ENCODE peak calls at places on chromosomes 1 and 21, in six cellular contexts. E is NCI-H510A treated with DMSO at 0.1 percent for 48 hours, B is transverse colon, A is Peyer's patch, F is lower lobe of right lung, P is AG20443. T is an unnamed sample.

GRCh38 chr1:221487781-221488520 is 253.9 kb downstream of the DUSP10 start:
- DNase-seq in E (peak; percentile 23), B (no peak), A (no peak), F (no peak), P (peak; percentile 17), T (no peak)

GRCh38 chr1:112262301-112262700 is 133.7 kb upstream of the CTTNBP2NL start:
- DNase-seq in E (no peak), B (no peak), A (no peak), F (no peak), P (no peak), T (no peak)

GRCh38 chr1:218336353-218336752 is 8.8 kb upstream of the TGFB2 start:
- DNase-seq in E (no peak), B (no peak), A (no peak), F (no peak), P (no peak), T (no peak)

GRCh38 chr1:39701092-39701460 is 9.8 kb upstream of the HPCAL4 start:
- DNase-seq in E (peak; percentile 100), B (no peak), A (no peak), F (no peak), P (no peak), T (no peak)

GRCh38 chr1:167663002-167663772 is 33.2 kb downstream of the RCSD1 start:
- DNase-seq in E (no peak), B (no peak), A (no peak), F (no peak), P (peak; percentile 82), T (no peak)

GRCh38 chr1:21553116-21553926 is 44.1 kb downstream of the ALPL start:
- DNase-seq in E (no peak), B (no peak), A (no peak), F (no peak), P (peak; percentile 48), T (no peak)

GRCh38 chr1:13901041-13901440 is 201.1 kb downstream of the PRDM2 start:
- DNase-seq in E (peak; percentile 87), B (no peak), A (no peak), F (no peak), P (no peak), T (no peak)

GRCh38 chr1:84693774-84694173 is 3.5 kb upstream of the SSX2IP start:
- DNase-seq in E (no peak), B (no peak), A (no peak), F (no peak), P (no peak), T (no peak)

GRCh38 chr21:19547951-19548635 is 1144.5 kb upstream of the TMPRSS15 start:
- DNase-seq in E (no peak), B (no peak), A (no peak), F (no peak), P (no peak), T (no peak)

GRCh38 chr1:98044071-98044697 is 123.3 kb upstream of the DPYD start:
- DNase-seq in E (no peak), B (no peak), A (no peak), F (no peak), P (no peak), T (no peak)

GRCh38 chr1:26831546-26832248 is 5.2 kb downstream of the ZDHHC18 start:
- DNase-seq in E (peak; percentile 19), B (no peak), A (no peak), F (no peak), P (no peak), T (no peak)

GRCh38 chr1:57576750-57577149 is 152.9 kb upstream of the DAB1 start:
- DNase-seq in E (peak; percentile 42), B (no peak), A (no peak), F (no peak), P (no peak), T (no peak)

GRCh38 chr1:210250998-210251679 is 18.5 kb downstream of the SERTAD4 start:
- DNase-seq in E (peak; percentile 98), B (peak; percentile 52), A (peak; percentile 58), F (peak; percentile 62), P (peak; percentile 49), T (peak; percentile 29)

GRCh38 chr1:74579425-74579824 is 67.0 kb upstream of the LRRC53 start:
- DNase-seq in E (no peak), B (no peak), A (no peak), F (no peak), P (no peak), T (no peak)

GRCh38 chr1:240597153-240597745 is 14.7 kb downstream of the GREM2 start:
- DNase-seq in E (no peak), B (no peak), A (no peak), F (no peak), P (peak; percentile 29), T (no peak)

T was measured in OCI-LY7.